ENCODE peak calls at places on chromosome 1, in seven cellular contexts. Z, M, X, N, V, F and S are unnamed samples. For H3K27me3, the result is how much of the 10 kb centered on the place peaks cover.

GRCh38 chr1:75548721-75549480 is 62.0 kb downstream of the SLC44A5 start:
- DNase-seq in Z (no peak), M (no peak), X (no peak), N (no peak), V (no peak), F (no peak), S (no peak)

GRCh38 chr1:241842565-241842964 is 5.4 kb upstream of the EXO1 start:
- DNase-seq in Z (no peak), M (no peak), X (peak), N (no peak), V (no peak), F (no peak), S (no peak)

GRCh38 chr1:150020711-150021110 is 10.2 kb upstream of the OTUD7B start:
- DNase-seq in Z (no peak), M (no peak), X (no peak), N (no peak), V (no peak), F (no peak), S (no peak)

GRCh38 chr1:17369466-17369865 is 2.5 kb upstream of the PADI6 start:
- DNase-seq in Z (no peak), M (no peak), X (peak), N (no peak), V (no peak), F (no peak), S (no peak)

GRCh38 chr1:162276493-162276892 is 100.2 kb downstream of the SPATA46 start:
- DNase-seq in Z (no peak), M (no peak), X (peak), N (no peak), V (no peak), F (peak), S (no peak)

GRCh38 chr1:170534626-170535147 is 2.7 kb downstream of the GORAB start:
- DNase-seq in Z (no peak), M (no peak), X (no peak), N (no peak), V (no peak), F (no peak), S (no peak)

GRCh38 chr1:229229137-229229720 is 41.7 kb upstream of the RAB4A start:
- DNase-seq in Z (no peak), M (no peak), X (no peak), N (no peak), V (no peak), F (peak), S (no peak)

GRCh38 chr1:226912587-226913176 is 27.4 kb upstream of the COQ8A start:
- DNase-seq in Z (peak), M (no peak), X (peak), N (no peak), V (peak), F (peak), S (peak)

GRCh38 chr1:12601690-12602632 is 16.0 kb downstream of the DHRS3 start:
- DNase-seq in Z (peak), M (no peak), X (peak), N (no peak), V (no peak), F (no peak), S (no peak)

GRCh38 chr1:72282690-72283203 is 408 bp upstream of the NEGR1 start:
- DNase-seq in Z (peak), M (peak), X (peak), N (peak), V (peak), F (peak), S (peak)

GRCh38 chr1:225840223-225840610 is 30.3 kb downstream of the EPHX1 start:
- DNase-seq in Z (no peak), M (no peak), X (no peak), N (no peak), V (no peak), F (no peak), S (peak)

DNA sequence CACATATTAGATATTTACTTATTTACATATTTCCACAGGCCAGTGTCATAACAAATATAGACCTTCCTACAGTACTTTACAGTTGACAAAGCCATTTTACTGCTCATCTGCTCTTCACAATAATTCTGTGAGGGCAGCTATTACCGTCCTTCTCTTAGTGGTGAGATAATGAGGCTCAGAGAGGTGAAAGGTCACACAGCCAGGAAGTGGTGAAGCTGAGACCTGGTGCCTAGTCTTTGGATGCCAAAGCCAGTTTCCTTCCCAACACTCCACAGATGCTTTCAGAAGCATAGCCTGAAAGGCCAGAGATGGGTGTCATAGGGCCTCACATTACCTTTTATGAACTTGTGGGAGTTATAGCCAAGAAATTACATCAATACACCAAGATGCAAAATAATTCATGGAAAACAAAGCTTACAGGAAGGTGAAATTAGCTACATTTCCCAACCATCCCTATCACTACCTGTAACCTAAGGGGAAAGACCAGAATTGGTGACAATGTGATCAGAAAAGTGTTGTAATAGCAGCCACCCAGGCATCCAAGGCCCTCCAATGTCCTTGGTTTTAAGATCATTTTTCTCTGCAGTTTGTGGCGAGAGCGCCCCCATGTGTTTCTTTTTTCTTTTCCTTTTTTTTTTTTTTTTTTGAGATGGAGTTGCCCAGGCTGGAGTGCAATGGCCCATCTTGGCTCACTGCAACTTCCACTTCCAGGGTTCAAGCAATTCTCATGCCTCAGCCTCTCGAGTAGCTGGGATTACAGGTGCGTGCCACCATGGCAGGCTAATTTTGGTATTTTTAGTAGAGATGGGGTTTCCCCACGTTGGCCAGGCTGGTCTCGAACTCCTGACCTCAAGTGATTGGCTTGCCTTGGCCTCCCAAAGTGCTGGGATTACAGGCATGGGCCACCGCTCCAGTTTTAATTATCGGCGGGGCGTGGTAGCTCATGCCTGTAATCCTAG is 26.5 kb upstream of the RPL11 start:
- DNase-seq in Z (no peak), M (no peak), X (no peak), N (no peak), V (no peak), F (peak), S (no peak)
- TF ChIP-seq CTCF in Z (peak), M (no peak), X (peak), N (no peak), V (no peak), F (no peak), S (peak)

GRCh38 chr1:167429612-167430011 is 88.7 kb downstream of the CD247 start:
- DNase-seq in Z (no peak), M (no peak), X (no peak), N (no peak), V (no peak), F (no peak), S (no peak)

GRCh38 chr1:167431909-167432650 is 86.2 kb downstream of the CD247 start:
- DNase-seq in Z (no peak), M (no peak), X (no peak), N (no peak), V (no peak), F (no peak), S (no peak)

GRCh38 chr1:167430134-167430848 is 88.0 kb downstream of the CD247 start:
- DNase-seq in Z (no peak), M (no peak), X (no peak), N (no peak), V (no peak), F (no peak), S (no peak)

GRCh38 chr1:167431261-167431908 is 86.9 kb downstream of the CD247 start:
- DNase-seq in Z (no peak), M (no peak), X (no peak), N (no peak), V (no peak), F (no peak), S (no peak)

DNA sequence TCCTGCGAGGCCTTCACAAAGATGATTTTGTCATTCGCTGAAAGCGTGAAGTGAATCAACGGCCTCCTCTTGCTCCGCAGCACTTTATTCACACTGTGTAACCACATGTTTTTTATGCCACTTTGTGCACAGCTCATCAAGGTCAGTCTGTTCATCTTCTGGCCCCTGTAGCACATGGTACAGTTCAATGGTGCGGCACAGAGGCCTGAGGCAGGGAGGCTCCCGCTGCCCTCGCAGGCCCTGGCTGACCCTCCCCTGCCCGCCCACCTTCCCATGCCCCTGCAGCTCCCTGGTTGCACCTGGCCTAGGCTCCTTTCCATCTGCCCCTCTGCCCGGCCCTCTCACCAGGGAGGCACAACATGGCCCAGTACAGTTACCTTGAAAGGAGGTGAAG is 87.5 kb downstream of the CD247 start:
- DNase-seq in Z (no peak), M (no peak), X (no peak), N (no peak), V (no peak), F (no peak), S (no peak)
- H3K27me3 ChIP-seq in Z (under half), M (under half), X (under half), N (under half), V (under half), F (under half), S (under half)

GRCh38 chr1:165882168-165882837 is 54.9 kb downstream of the UCK2 start:
- DNase-seq in Z (no peak), M (no peak), X (no peak), N (no peak), V (no peak), F (no peak), S (no peak)
- TF ChIP-seq CTCF in Z (no peak), M (no peak), X (no peak), N (no peak), V (no peak), F (no peak), S (no peak)

GRCh38 chr1:156655151-156655903 is 13.4 kb downstream of the BCAN start:
- DNase-seq in Z (no peak), M (no peak), X (no peak), N (no peak), V (no peak), F (no peak), S (no peak)
- H3K27me3 ChIP-seq in Z (under half), M (under half), X (under half), N (under half), V (under half), F (under half), S (under half)

GRCh38 chr1:206117151-206117948 is at the start of gene AVPR1B:
- DNase-seq in Z (peak), M (no peak), X (peak), N (no peak), V (peak), F (peak), S (no peak)
- TF ChIP-seq CTCF in Z (no peak), M (no peak), X (no peak), N (no peak), V (no peak), F (no peak), S (no peak)

GRCh38 chr1:19644422-19644760 is 280 bp downstream of the NBL1 start:
- DNase-seq in Z (no peak), M (no peak), X (no peak), N (no peak), V (no peak), F (no peak), S (no peak)

GRCh38 chr1:19643602-19644419 is at the start of gene NBL1:
- DNase-seq in Z (peak), M (no peak), X (peak), N (peak), V (peak), F (no peak), S (peak)

GRCh38 chr1:19646366-19646765 is 2.3 kb downstream of the NBL1 start:
- DNase-seq in Z (no peak), M (no peak), X (no peak), N (no peak), V (no peak), F (peak), S (no peak)

GRCh38 chr1:19645544-19646252 is 1.6 kb downstream of the NBL1 start:
- DNase-seq in Z (no peak), M (no peak), X (peak), N (no peak), V (no peak), F (no peak), S (no peak)

GRCh38 chr1:19644761-19645543 is 841 bp downstream of the NBL1 start:
- DNase-seq in Z (peak), M (no peak), X (no peak), N (no peak), V (no peak), F (peak), S (no peak)
- H3K27me3 ChIP-seq in Z (under half), M (under half), X (under half), N (under half), V (under half), F (under half), S (under half)

DNA sequence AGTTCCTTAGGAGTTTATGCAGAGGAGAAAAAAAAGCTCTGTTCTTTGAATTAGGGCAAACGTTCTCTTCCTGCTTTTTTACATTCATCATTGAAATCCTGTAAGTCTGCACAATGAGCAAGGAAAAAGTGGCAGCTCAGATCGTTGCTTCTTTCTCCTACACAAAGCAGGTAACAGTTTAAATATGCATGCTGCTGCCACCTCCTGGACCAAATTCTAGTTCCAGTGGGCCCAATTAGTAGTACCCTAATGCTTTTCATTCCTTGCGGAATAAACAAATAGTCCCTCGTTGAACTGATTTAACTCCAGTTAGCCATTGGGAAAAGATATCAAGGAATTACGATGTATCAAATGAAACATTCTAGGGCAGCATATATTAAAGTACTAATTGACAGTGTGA is 20.1 kb downstream of the YTHDF2 start:
- DNase-seq in Z (no peak), M (no peak), X (no peak), N (no peak), V (no peak), F (no peak), S (peak)
- TF ChIP-seq CTCF in Z (no peak), M (no peak), X (peak), N (no peak), V (no peak), F (no peak), S (peak)